ENCODE peak calls at places on chromosomes 16 and 17, in six cellular contexts. One of them, this sample, is unnamed.

GRCh38 chr17:13884347-13884746 is 185.0 kb upstream of the COX10 start:
- DNase-seq in tibial nerve: no peak
- DNase-seq in A549: no peak
- DNase-seq in uterus: no peak
- DNase-seq in spleen: no peak
- DNase-seq in heart left ventricle: no peak
- DNase-seq in this sample: no peak

GRCh38 chr17:6526362-6527152 is 29.8 kb downstream of the PITPNM3 start:
- DNase-seq in tibial nerve: no peak
- DNase-seq in A549: no peak
- DNase-seq in uterus: no peak
- DNase-seq in spleen: no peak
- DNase-seq in heart left ventricle: no peak
- DNase-seq in this sample: no peak

GRCh38 chr17:9115446-9116265 is 94.3 kb downstream of the NTN1 start:
- DNase-seq in tibial nerve: peak; percentile 53
- DNase-seq in A549: peak; percentile 78
- DNase-seq in uterus: peak; percentile 82
- DNase-seq in spleen: no peak
- DNase-seq in heart left ventricle: peak; percentile 71
- DNase-seq in this sample: peak; percentile 22

GRCh38 chr17:61459968-61460718 is 7.9 kb downstream of the TBX4 start:
- DNase-seq in tibial nerve: no peak
- DNase-seq in A549: no peak
- DNase-seq in uterus: no peak
- DNase-seq in spleen: no peak
- DNase-seq in heart left ventricle: no peak
- DNase-seq in this sample: no peak

GRCh38 chr16:20614201-20615141 is 38.3 kb upstream of the ACSM2B start:
- DNase-seq in tibial nerve: no peak
- DNase-seq in A549: no peak
- DNase-seq in uterus: no peak
- DNase-seq in spleen: no peak
- DNase-seq in heart left ventricle: no peak
- DNase-seq in this sample: no peak

GRCh38 chr16:27828671-27829070 is 234.8 kb downstream of the GSG1L start:
- DNase-seq in tibial nerve: no peak
- DNase-seq in A549: no peak
- DNase-seq in uterus: no peak
- DNase-seq in spleen: peak; percentile 27
- DNase-seq in heart left ventricle: no peak
- DNase-seq in this sample: no peak

GRCh38 chr16:1913327-1914083 is 4.7 kb downstream of the HS3ST6 start:
- DNase-seq in tibial nerve: no peak
- DNase-seq in A549: no peak
- DNase-seq in uterus: no peak
- DNase-seq in spleen: no peak
- DNase-seq in heart left ventricle: no peak
- DNase-seq in this sample: no peak

GRCh38 chr16:56742030-56742984 is 12.4 kb downstream of the NUP93 start:
- DNase-seq in tibial nerve: no peak
- DNase-seq in A549: peak; percentile 44
- DNase-seq in uterus: no peak
- DNase-seq in spleen: no peak
- DNase-seq in heart left ventricle: no peak
- DNase-seq in this sample: no peak

GRCh38 chr17:66228887-66229782 is at the start of gene APOH:
- DNase-seq in tibial nerve: no peak
- DNase-seq in A549: peak; percentile 85
- DNase-seq in uterus: no peak
- DNase-seq in spleen: no peak
- DNase-seq in heart left ventricle: no peak
- DNase-seq in this sample: no peak

GRCh38 chr16:82862057-82862456 is 235.3 kb downstream of the CDH13 start:
- DNase-seq in tibial nerve: no peak
- DNase-seq in A549: no peak
- DNase-seq in uterus: no peak
- DNase-seq in spleen: no peak
- DNase-seq in heart left ventricle: no peak
- DNase-seq in this sample: no peak

GRCh38 chr17:13642188-13642587 is 40.5 kb upstream of the HS3ST3A1 start:
- DNase-seq in tibial nerve: no peak
- DNase-seq in A549: no peak
- DNase-seq in uterus: no peak
- DNase-seq in spleen: no peak
- DNase-seq in heart left ventricle: no peak
- DNase-seq in this sample: no peak

GRCh38 chr17:41777579-41778188 is 8.8 kb downstream of the JUP start:
- DNase-seq in tibial nerve: peak; percentile 57
- DNase-seq in A549: peak; percentile 98
- DNase-seq in uterus: peak; percentile 78
- DNase-seq in spleen: no peak
- DNase-seq in heart left ventricle: peak; percentile 91
- DNase-seq in this sample: peak; percentile 80

GRCh38 chr16:79089735-79090284 is 510.7 kb downstream of the MAF start:
- DNase-seq in tibial nerve: no peak
- DNase-seq in A549: no peak
- DNase-seq in uterus: peak; percentile 37
- DNase-seq in spleen: no peak
- DNase-seq in heart left ventricle: no peak
- DNase-seq in this sample: peak; percentile 16

GRCh38 chr17:41919165-41919817 is 540 bp upstream of the ACLY start:
- DNase-seq in tibial nerve: peak; percentile 41
- DNase-seq in A549: no peak
- DNase-seq in uterus: no peak
- DNase-seq in spleen: no peak
- DNase-seq in heart left ventricle: no peak
- DNase-seq in this sample: peak; percentile 72

GRCh38 chr16:19765860-19766553 is 47.9 kb downstream of the IQCK start:
- DNase-seq in tibial nerve: peak; percentile 29
- DNase-seq in A549: no peak
- DNase-seq in uterus: peak; percentile 35
- DNase-seq in spleen: no peak
- DNase-seq in heart left ventricle: peak; percentile 47
- DNase-seq in this sample: peak; percentile 32

GRCh38 chr17:58281511-58282011 is 826 bp upstream of the MPO start:
- DNase-seq in tibial nerve: no peak
- DNase-seq in A549: no peak
- DNase-seq in uterus: no peak
- DNase-seq in spleen: no peak
- DNase-seq in heart left ventricle: no peak
- DNase-seq in this sample: no peak

GRCh38 chr17:58282442-58282841 is 1.7 kb upstream of the MPO start:
- DNase-seq in tibial nerve: no peak
- DNase-seq in A549: no peak
- DNase-seq in uterus: no peak
- DNase-seq in spleen: no peak
- DNase-seq in heart left ventricle: no peak
- DNase-seq in this sample: no peak

GRCh38 chr17:58283674-58284612 is 3.2 kb upstream of the MPO start:
- DNase-seq in tibial nerve: no peak
- DNase-seq in A549: no peak
- DNase-seq in uterus: no peak
- DNase-seq in spleen: no peak
- DNase-seq in heart left ventricle: no peak
- DNase-seq in this sample: no peak

GRCh38 chr17:58285422-58285810 is 4.7 kb upstream of the MPO start:
- DNase-seq in tibial nerve: no peak
- DNase-seq in A549: no peak
- DNase-seq in uterus: no peak
- DNase-seq in spleen: no peak
- DNase-seq in heart left ventricle: no peak
- DNase-seq in this sample: no peak

DNA sequence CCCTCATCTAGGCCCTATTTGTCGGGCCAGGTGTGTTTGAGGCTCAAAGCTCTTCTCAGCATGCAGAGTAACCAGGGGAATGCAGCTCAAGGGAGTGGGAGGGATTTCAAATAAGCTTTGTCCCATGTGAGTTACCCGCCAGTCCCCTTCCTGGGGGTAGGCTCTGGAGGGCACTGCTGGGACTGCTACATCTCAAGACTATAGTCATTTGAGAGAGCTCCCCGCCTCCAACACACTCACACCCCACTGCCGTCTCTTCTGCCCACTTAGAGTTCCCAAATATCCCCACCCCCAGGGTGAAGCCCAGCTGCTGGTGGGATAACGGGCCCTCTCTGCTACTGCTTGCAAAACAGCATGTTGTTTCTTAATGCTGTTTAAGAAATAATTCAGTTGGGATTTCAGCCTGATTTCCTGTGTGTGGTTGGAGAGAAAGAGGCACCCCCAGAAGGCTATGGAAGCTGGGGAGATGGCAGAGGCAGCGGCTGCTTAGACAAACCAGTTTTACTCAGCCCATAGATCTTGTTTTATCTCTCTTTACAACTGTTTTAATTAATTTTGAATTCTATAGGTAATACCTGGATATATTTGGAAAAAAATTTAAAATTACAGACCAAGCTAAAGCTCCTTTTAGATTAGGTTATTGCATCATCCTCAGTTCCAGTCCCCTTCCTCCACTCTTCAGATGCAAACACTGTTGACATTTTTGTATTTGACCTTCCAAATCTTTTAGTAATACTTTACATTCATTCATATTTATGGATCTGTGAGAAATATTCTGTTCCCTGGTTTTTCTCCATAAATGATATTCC is 4.1 kb upstream of the MPO start:
- DNase-seq in tibial nerve: no peak
- DNase-seq in A549: no peak
- DNase-seq in uterus: no peak
- DNase-seq in spleen: no peak
- DNase-seq in heart left ventricle: no peak
- DNase-seq in this sample: no peak
- TF ChIP-seq POLR2A in tibial nerve: no peak
- TF ChIP-seq POLR2A in A549: no peak
- TF ChIP-seq POLR2A in uterus: no peak
- TF ChIP-seq POLR2A in spleen: no peak
- TF ChIP-seq POLR2A in heart left ventricle: no peak
- TF ChIP-seq POLR2A in this sample: no peak

DNA sequence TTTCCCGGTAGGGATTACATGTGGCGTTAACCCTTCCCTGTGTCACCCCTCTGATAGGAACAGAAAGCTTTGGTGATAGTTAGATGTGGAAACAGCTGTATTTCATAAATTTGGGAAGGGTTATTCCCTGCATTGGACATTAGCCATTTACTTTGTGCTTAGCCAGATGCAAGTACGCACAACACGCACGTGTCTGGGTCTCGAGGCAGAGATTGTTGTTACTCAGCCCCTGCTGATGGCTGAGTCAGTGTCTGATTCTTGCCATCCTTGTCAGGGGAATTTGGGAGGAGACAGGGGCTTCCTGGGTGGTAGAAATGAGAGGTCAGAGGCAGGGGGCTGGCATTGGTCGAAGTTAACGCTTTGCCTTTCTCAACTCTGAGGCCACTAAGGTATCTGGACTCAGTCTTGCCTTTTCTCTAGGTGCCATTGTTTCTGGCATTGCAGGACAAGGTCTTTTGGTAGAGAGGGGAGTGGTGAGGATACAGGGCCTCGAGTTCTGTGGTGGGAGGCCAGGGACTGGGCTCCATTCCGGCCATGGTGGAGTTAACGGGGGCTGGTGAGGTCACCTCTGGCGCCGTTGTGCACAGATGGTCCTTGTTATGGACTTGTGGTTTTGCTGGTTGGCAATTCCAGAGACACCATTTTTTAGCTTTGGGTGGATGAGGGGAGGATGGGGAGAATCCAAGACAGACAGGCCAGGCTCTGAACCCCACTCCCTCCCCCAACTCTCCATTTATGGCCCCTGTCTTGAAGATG is 8.2 kb downstream of the MMP2 start:
- DNase-seq in tibial nerve: no peak
- DNase-seq in A549: no peak
- DNase-seq in uterus: peak; percentile 83
- DNase-seq in spleen: no peak
- DNase-seq in heart left ventricle: peak; percentile 70
- DNase-seq in this sample: no peak
- H3K27ac ChIP-seq in tibial nerve: peak overlapping the region; percentile 62
- H3K27ac ChIP-seq in A549: no peak overlapping the region
- H3K27ac ChIP-seq in uterus: peak overlapping the region; percentile 95
- H3K27ac ChIP-seq in spleen: no peak overlapping the region
- H3K27ac ChIP-seq in heart left ventricle: peak overlapping the region; percentile 23
- H3K27ac ChIP-seq in this sample: no peak overlapping the region

GRCh38 chr17:77472837-77473214 is 332.1 kb downstream of the SEC14L1 start:
- DNase-seq in tibial nerve: no peak
- DNase-seq in A549: no peak
- DNase-seq in uterus: no peak
- DNase-seq in spleen: no peak
- DNase-seq in heart left ventricle: no peak
- DNase-seq in this sample: no peak
- H3K4me3 ChIP-seq in tibial nerve: peak overlapping the region; percentile 20
- H3K4me3 ChIP-seq in A549: no peak overlapping the region
- H3K4me3 ChIP-seq in uterus: no peak overlapping the region
- H3K4me3 ChIP-seq in spleen: no peak overlapping the region
- H3K4me3 ChIP-seq in heart left ventricle: no peak overlapping the region
- H3K4me3 ChIP-seq in this sample: no peak overlapping the region

GRCh38 chr17:68511671-68512246 is 471 bp upstream of the PRKAR1A start:
- DNase-seq in tibial nerve: peak; percentile 58
- DNase-seq in A549: peak; percentile 73
- DNase-seq in uterus: peak; percentile 88
- DNase-seq in spleen: peak; percentile 95
- DNase-seq in heart left ventricle: peak; percentile 88
- DNase-seq in this sample: peak; percentile 90

GRCh38 chr17:68512967-68513474 is 791 bp downstream of the PRKAR1A start:
- DNase-seq in tibial nerve: no peak
- DNase-seq in A549: peak; percentile 69
- DNase-seq in uterus: peak; percentile 22
- DNase-seq in spleen: no peak
- DNase-seq in heart left ventricle: no peak
- DNase-seq in this sample: no peak

GRCh38 chr17:68513932-68514331 is 1.7 kb downstream of the PRKAR1A start:
- DNase-seq in tibial nerve: no peak
- DNase-seq in A549: no peak
- DNase-seq in uterus: no peak
- DNase-seq in spleen: no peak
- DNase-seq in heart left ventricle: no peak
- DNase-seq in this sample: no peak

GRCh38 chr17:68511254-68511670 is 968 bp upstream of the PRKAR1A start:
- DNase-seq in tibial nerve: no peak
- DNase-seq in A549: no peak
- DNase-seq in uterus: no peak
- DNase-seq in spleen: no peak
- DNase-seq in heart left ventricle: no peak
- DNase-seq in this sample: peak; percentile 76

DNA sequence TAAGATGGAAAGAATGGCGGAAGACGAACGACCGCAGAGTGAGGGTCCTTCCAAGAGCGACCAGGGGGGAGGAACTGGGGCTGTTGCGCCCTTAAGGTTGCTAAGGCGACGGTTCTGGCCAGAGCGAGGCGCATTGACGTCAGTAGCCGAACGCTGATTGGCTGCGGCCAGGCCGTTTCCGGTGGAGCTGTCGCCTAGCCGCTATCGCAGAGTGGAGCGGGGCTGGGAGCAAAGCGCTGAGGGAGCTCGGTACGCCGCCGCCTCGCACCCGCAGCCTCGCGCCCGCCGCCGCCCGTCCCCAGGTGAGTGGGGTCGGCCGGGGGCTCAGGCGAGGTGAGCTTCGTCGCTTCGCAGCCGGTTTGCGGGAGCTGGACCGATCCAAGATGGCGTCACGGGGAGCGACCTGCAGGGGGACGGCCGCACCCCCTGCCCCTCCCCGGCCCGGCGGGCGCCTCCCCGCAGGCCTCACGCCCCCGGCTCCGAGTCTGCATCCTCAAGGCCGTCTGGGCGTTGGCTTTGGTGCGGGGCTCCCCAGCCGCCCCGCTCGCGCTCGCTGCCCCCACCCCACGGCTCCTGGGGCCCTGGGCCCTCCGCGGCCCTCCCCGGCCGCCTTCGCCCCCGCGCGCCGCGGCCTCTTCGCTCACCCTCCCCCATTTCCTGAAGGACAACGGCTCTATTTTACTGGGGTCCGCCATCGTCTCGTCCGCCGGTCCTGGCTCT is at the start of gene PRKAR1A:
- DNase-seq in tibial nerve: peak; percentile 87
- DNase-seq in A549: peak; percentile 96
- DNase-seq in uterus: peak; percentile 95
- DNase-seq in spleen: peak; percentile 99
- DNase-seq in heart left ventricle: peak; percentile 96
- DNase-seq in this sample: peak; percentile 95
- TF ChIP-seq POLR2A in tibial nerve: peak; percentile 98
- TF ChIP-seq POLR2A in A549: peak; percentile 78
- TF ChIP-seq POLR2A in uterus: peak; percentile 95
- TF ChIP-seq POLR2A in spleen: no peak
- TF ChIP-seq POLR2A in heart left ventricle: peak; percentile 74
- TF ChIP-seq POLR2A in this sample: peak; percentile 92